ENCODE peak calls at places on chromosomes 16 and 17, in ten cellular contexts. E is stimulated activated CD4-positive, alpha-beta T cell treated with anti-CD3 and anti-CD28 coated beads, Interleukin-1b, Interleukin-23, amount 100 ng/mL, for 24 hours; J is astrocyte of the hippocampus; S is amniotic stem cell; O is keratinocyte; G is cardiac muscle cell; I is stimulated activated CD8-positive, alpha-beta memory T cell treated with anti-CD3 and anti-CD28 coated beads, Interleukin-4, amount 100 ng/mL, for 4 hours; V is activated naive CD8-positive, alpha-beta T cell treated with anti-CD3 and anti-CD28 coated beads, Interleukin-2, amount 10 ng/mL, durations not matched to agents 7 days and 5 days; Z is activated effector memory CD4-positive, alpha-beta T cell treated with anti-CD3 and anti-CD28 coated beads, Interleukin-2, amount 50 U/mL, for 16 hours; D is mucosa of gallbladder. M is an unnamed sample.

GRCh38 chr17:28968269-28968913 is 17.1 kb upstream of the PHF12 start:
- DNase-seq in E (no peak), J (peak), S (no peak), O (no peak), G (peak), I (no peak), V (no peak), Z (no peak), D (no peak), M (no peak)

GRCh38 chr17:73142763-73143395 is 21.9 kb upstream of the SSTR2 start:
- DNase-seq in E (no peak), J (no peak), S (no peak), O (no peak), G (peak), I (no peak), V (no peak), Z (no peak), D (no peak), M (no peak)

GRCh38 chr16:30802971-30803370 is 16.0 kb upstream of the ZNF629 start:
- DNase-seq in E (no peak), J (no peak), S (no peak), O (no peak), G (no peak), I (no peak), V (no peak), Z (no peak), D (no peak), M (no peak)

GRCh38 chr17:40322417-40323315 is 13.7 kb downstream of the RARA start:
- DNase-seq in E (peak), J (peak), S (no peak), O (no peak), G (peak), I (peak), V (peak), Z (peak), D (peak), M (peak)

GRCh38 chr17:64309021-64309420 is 46.0 kb upstream of the TEX2 start:
- DNase-seq in E (no peak), J (no peak), S (no peak), O (no peak), G (no peak), I (no peak), V (no peak), Z (no peak), D (no peak), M (no peak)

GRCh38 chr16:16928532-16929101 is 542.1 kb downstream of the XYLT1 start:
- DNase-seq in E (no peak), J (no peak), S (no peak), O (no peak), G (no peak), I (no peak), V (no peak), Z (no peak), D (no peak), M (no peak)

GRCh38 chr16:56228476-56228875 is 37.2 kb downstream of the GNAO1 start:
- DNase-seq in E (no peak), J (no peak), S (no peak), O (no peak), G (no peak), I (no peak), V (no peak), Z (no peak), D (no peak), M (no peak)

GRCh38 chr17:82241183-82241925 is 12.5 kb downstream of the SLC16A3 start:
- DNase-seq in E (no peak), J (peak), S (no peak), O (no peak), G (peak), I (no peak), V (no peak), Z (peak), D (peak), M (peak)

GRCh38 chr16:69351309-69352027 is at the start of gene TMED6:
- DNase-seq in E (no peak), J (no peak), S (no peak), O (no peak), G (no peak), I (no peak), V (no peak), Z (no peak), D (peak), M (no peak)